ENCODE peak calls at places on chromosome 6, in eight cellular contexts. U, G, F, Y, D, X, J and W are unnamed samples.

GRCh38 chr6:106089981-106090380 is 3.8 kb downstream of the PRDM1 start:
- DNase-seq in X (peak; percentile 80), G (no peak), Y (no peak), J (no peak), U (no peak), F (no peak), D (no peak), W (peak; percentile 54)

GRCh38 chr6:158068893-158069799 is 87.5 kb downstream of the SYNJ2 start:
- DNase-seq in U (no peak), D (peak; percentile 74), F (peak; percentile 57), X (peak; percentile 67), G (no peak), Y (peak; percentile 76), J (no peak), W (no peak)

GRCh38 chr6:27863962-27864905 is 48.0 kb downstream of the OR2B2 start:
- DNase-seq in F (peak; percentile 14), G (peak; percentile 67), X (peak; percentile 17), J (no peak), Y (no peak), D (no peak), U (no peak), W (peak; percentile 40)

GRCh38 chr6:17278289-17279061 is 2.7 kb upstream of the RBM24 start:
- DNase-seq in X (peak; percentile 35), Y (no peak), U (no peak), J (no peak), G (no peak), F (peak; percentile 58), D (no peak), W (peak; percentile 6)

GRCh38 chr6:148980234-148980633 is 233.4 kb downstream of the UST start:
- DNase-seq in Y (no peak), X (peak; percentile 52), D (no peak), F (peak; percentile 56), J (no peak), G (no peak), U (no peak), W (no peak)

GRCh38 chr6:43608310-43608763 is 20.7 kb downstream of the GTPBP2 start:
- DNase-seq in G (peak; percentile 83), Y (peak; percentile 71), U (peak; percentile 48), D (peak; percentile 70), J (peak; percentile 65), F (peak; percentile 71), X (peak; percentile 92), W (peak; percentile 84)

GRCh38 chr6:45445749-45446454 is 68.2 kb upstream of the SUPT3H start:
- DNase-seq in F (peak; percentile 88), U (peak; percentile 18), G (no peak), Y (peak; percentile 80), X (peak; percentile 99), D (peak; percentile 69), J (peak; percentile 33), W (no peak)

GRCh38 chr6:33755070-33755869 is 8.6 kb upstream of the IP6K3 start:
- DNase-seq in J (no peak), F (no peak), U (no peak), D (peak; percentile 21), G (no peak), Y (no peak), X (no peak), W (no peak)

GRCh38 chr6:143325379-143326140 is 124.9 kb downstream of the ADAT2 start:
- DNase-seq in Y (no peak), U (no peak), G (no peak), J (no peak), D (no peak), X (peak; percentile 40), F (peak; percentile 20), W (no peak)

GRCh38 chr6:98823845-98824162 is 10.6 kb upstream of the POU3F2 start:
- DNase-seq in G (no peak), D (no peak), F (no peak), Y (no peak), J (no peak), X (no peak), U (no peak), W (no peak)

GRCh38 chr6:147758305-147758704 is 249.8 kb downstream of the SAMD5 start:
- DNase-seq in U (no peak), F (no peak), Y (no peak), J (no peak), G (no peak), X (no peak), D (no peak), W (no peak)

GRCh38 chr6:131914967-131915751 is 36.0 kb downstream of the CCN2 start:
- DNase-seq in X (peak; percentile 90), G (peak; percentile 75), J (peak; percentile 50), D (no peak), U (peak; percentile 23), Y (peak; percentile 81), F (peak; percentile 77), W (peak; percentile 48)